ENCODE peak calls at places on chromosomes 11 and 22, in seven cellular contexts. L is lower leg skin, W is GM12864, F is AG09309, B is fibroblast of mammary gland, O is SK-N-SH, S is body of pancreas. G is an unnamed sample.

GRCh38 chr11:45922425-45923082 is at the start of gene LARGE2:
- DNase-seq in W (no peak), L (no peak), B (no peak), S (peak; percentile 85), O (peak; percentile 76), F (no peak), G (no peak)

GRCh38 chr22:23179381-23180294 is 671 bp upstream of the BCR start:
- DNase-seq in S (peak; percentile 44), O (no peak), B (no peak), W (no peak), L (no peak), F (no peak), G (no peak)

GRCh38 chr11:62543680-62544444 is 2.7 kb downstream of the AHNAK start:
- DNase-seq in F (no peak), L (no peak), W (no peak), S (peak; percentile 16), O (no peak), B (no peak), G (no peak)

GRCh38 chr11:94593030-94593429 is 25.9 kb downstream of the PIWIL4 start:
- DNase-seq in F (no peak), S (no peak), B (peak; percentile 61), O (no peak), W (no peak), L (no peak), G (peak; percentile 28)

GRCh38 chr11:20353829-20354434 is 9.6 kb upstream of the HTATIP2 start:
- DNase-seq in O (peak; percentile 67), B (peak; percentile 57), F (no peak), S (peak; percentile 38), L (no peak), W (no peak), G (peak; percentile 71)

GRCh38 chr11:22454461-22454860 is 116.3 kb downstream of the SLC17A6 start:
- DNase-seq in W (no peak), F (no peak), B (no peak), O (no peak), L (no peak), S (no peak), G (no peak)

GRCh38 chr11:115481528-115481927 is 22.7 kb downstream of the CADM1 start:
- DNase-seq in W (no peak), S (no peak), O (no peak), L (no peak), B (no peak), F (no peak), G (no peak)

GRCh38 chr11:14443642-14444041 is 56.0 kb downstream of the COPB1 start:
- DNase-seq in F (no peak), O (peak; percentile 43), L (no peak), W (no peak), S (peak; percentile 60), B (peak; percentile 60), G (peak; percentile 48)

GRCh38 chr11:114219559-114220349 is 76.4 kb upstream of the NNMT start:
- DNase-seq in W (no peak), L (no peak), F (no peak), B (peak; percentile 98), S (no peak), O (no peak), G (peak; percentile 86)

GRCh38 chr11:818396-819128 is at the start of gene PNPLA2:
- DNase-seq in B (peak; percentile 69), L (no peak), F (no peak), W (no peak), O (no peak), S (peak; percentile 64), G (no peak)

GRCh38 chr11:65454311-65454695 is 31.7 kb downstream of the NEAT1 start:
- DNase-seq in O (no peak), W (no peak), S (no peak), B (peak; percentile 84), L (no peak), F (no peak), G (no peak)

GRCh38 chr11:132862137-132862536 is 670.2 kb downstream of the OPCML start:
- DNase-seq in O (peak; percentile 48), W (no peak), S (no peak), B (no peak), F (no peak), L (no peak), G (no peak)

GRCh38 chr22:42172385-42173172 is 42.0 kb upstream of the CYP2D6 start:
- DNase-seq in B (peak; percentile 60), L (no peak), S (no peak), F (no peak), O (peak; percentile 56), W (no peak), G (no peak)

GRCh38 chr11:74749127-74749964 is 697 bp downstream of the RNF169 start:
- DNase-seq in O (peak; percentile 86), S (peak; percentile 52), W (peak; percentile 27), F (no peak), L (peak; percentile 21), B (peak; percentile 34), G (peak; percentile 38)

GRCh38 chr11:46472662-46472994 is 81.1 kb upstream of the CHRM4 start:
- DNase-seq in W (no peak), B (no peak), S (peak; percentile 29), O (no peak), F (no peak), L (no peak), G (no peak)

GRCh38 chr22:23079814-23080521 is 9.6 kb downstream of the GNAZ start:
- DNase-seq in S (no peak), O (no peak), W (no peak), F (no peak), L (no peak), B (no peak), G (no peak)

GRCh38 chr11:36890280-36890679 is 292.2 kb upstream of the RAG2 start:
- DNase-seq in S (no peak), F (no peak), O (no peak), L (no peak), W (no peak), B (no peak), G (no peak)

GRCh38 chr22:31162015-31162765 is 2.2 kb downstream of the RNF185 start:
- DNase-seq in S (peak; percentile 29), O (no peak), L (no peak), W (no peak), B (no peak), F (no peak), G (peak; percentile 38)

GRCh38 chr11:111521132-111521531 is 6.6 kb downstream of the HOATZ start:
- DNase-seq in S (no peak), L (no peak), F (no peak), O (no peak), B (no peak), W (no peak), G (no peak)

GRCh38 chr22:28867191-28867590 is 16.2 kb upstream of the ZNRF3 start:
- DNase-seq in S (no peak), L (no peak), B (no peak), O (no peak), F (no peak), W (no peak), G (no peak)

DNA sequence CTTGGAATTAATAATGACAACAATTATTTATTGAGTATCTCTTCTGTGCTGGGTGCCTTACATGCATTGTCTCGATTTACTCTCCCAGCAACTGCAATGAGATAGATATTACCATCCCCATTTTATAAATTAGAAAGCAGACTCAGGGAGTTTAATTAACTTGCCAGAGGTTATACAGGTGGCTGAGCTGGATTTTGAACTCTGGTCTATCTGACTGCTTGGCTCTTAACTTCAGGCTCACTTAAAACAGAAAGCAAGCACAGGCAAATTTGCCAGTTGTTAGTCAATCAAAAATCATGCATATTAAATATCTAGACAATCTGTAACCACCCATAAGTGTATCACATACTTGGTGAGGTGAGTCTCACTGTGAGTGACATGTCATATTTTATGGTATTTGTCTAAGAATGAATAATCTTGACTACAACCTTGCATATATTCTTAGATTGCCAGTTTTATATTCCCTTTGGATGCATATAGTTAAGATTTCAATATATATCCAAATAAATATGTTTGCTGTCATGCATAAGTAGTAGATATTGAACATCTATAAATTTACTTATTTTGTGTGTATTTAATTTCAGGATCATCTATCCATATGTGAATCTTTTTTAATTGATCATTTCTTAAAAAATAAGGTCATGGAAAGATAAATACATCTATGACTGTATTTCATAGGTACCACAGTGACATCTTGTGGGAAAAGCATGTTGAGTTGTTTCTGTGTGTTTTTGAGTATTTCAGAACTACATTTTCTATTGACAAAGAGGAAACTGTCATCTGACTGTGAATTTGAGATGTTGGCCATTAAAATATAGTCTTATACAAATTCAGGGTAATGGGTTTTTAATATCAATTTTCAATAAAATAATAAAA is 112.0 kb upstream of the ARHGAP42 start:
- DNase-seq in B (peak; percentile 54), L (no peak), F (no peak), O (no peak), S (no peak), W (no peak), G (peak; percentile 76)
- TF ChIP-seq CTCF in B (peak; percentile 39), L (no peak), F (peak; percentile 32), O (peak; percentile 55), S (peak; percentile 35), W (no peak), G (no peak)

GRCh38 chr22:38718414-38718813 is 12.7 kb downstream of the GTPBP1 start:
- DNase-seq in S (peak; percentile 77), O (peak; percentile 45), L (peak; percentile 65), F (no peak), B (peak; percentile 85), W (no peak), G (peak; percentile 62)
- TF ChIP-seq CTCF in S (peak; percentile 75), O (peak; percentile 46), L (peak; percentile 72), F (peak; percentile 71), B (peak; percentile 69), W (peak; percentile 10), G (peak; percentile 65)

GRCh38 chr11:11568651-11569229 is 53.1 kb downstream of the GALNT18 start:
- DNase-seq in S (no peak), L (no peak), W (no peak), B (peak; percentile 37), F (no peak), O (no peak), G (no peak)
- TF ChIP-seq CTCF in S (no peak), L (no peak), W (no peak), B (no peak), F (no peak), O (no peak), G (no peak)

GRCh38 chr11:7494086-7494775 is 8.9 kb downstream of the OLFML1 start:
- DNase-seq in O (no peak), S (no peak), F (no peak), W (no peak), L (no peak), B (no peak), G (no peak)

GRCh38 chr11:7492253-7492652 is 6.9 kb downstream of the OLFML1 start:
- DNase-seq in L (no peak), W (no peak), B (no peak), O (no peak), S (no peak), F (no peak), G (no peak)

GRCh38 chr11:7495997-7496545 is 10.8 kb downstream of the OLFML1 start:
- DNase-seq in F (no peak), W (peak; percentile 57), O (no peak), S (no peak), B (no peak), L (no peak), G (no peak)

GRCh38 chr11:7490535-7490934 is 5.2 kb downstream of the OLFML1 start:
- DNase-seq in O (no peak), B (peak; percentile 51), F (peak; percentile 27), L (no peak), S (no peak), W (no peak), G (peak; percentile 33)

DNA sequence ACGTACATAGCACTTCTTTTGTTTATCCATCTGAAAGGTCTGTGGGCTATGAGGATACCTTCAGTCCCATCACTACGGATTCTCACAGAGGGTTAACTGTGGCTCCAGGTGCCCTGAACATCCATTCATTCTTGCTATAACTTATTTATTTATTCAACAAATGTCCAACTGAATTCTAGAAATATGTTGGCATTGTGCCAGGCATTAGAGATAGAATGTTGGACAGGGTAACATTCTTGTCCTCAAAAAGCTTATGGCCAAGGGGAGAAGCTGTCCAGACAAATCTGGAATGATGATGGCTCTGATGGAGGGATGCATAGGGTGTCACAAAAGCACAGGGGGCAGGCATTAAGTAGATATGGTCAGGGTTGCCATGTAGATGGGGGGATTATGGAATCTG is 8.4 kb downstream of the OLFML1 start:
- DNase-seq in S (no peak), L (no peak), W (no peak), O (no peak), F (no peak), B (no peak), G (no peak)
- TF ChIP-seq CTCF in S (no peak), L (no peak), W (no peak), O (no peak), F (no peak), B (no peak), G (no peak)

G was measured in choroid plexus epithelial cell.